ENCODE peak calls at places on chromosomes 4 and X, in four cellular contexts. R is SK-N-DZ, Y is psoas muscle, O is Daoy. Q is an unnamed sample.

GRCh38 chr4:65033899-65034298 is 624.6 kb upstream of the TECRL start:
- DNase-seq in Y (no peak), O (no peak), R (no peak), Q (peak)

GRCh38 chr4:159077702-159078495 is 25.0 kb upstream of the RAPGEF2 start:
- DNase-seq in O (no peak), R (no peak), Y (no peak), Q (no peak)

GRCh38 chr4:138242076-138242829 is at the start of gene SLC7A11:
- DNase-seq in R (peak), O (peak), Y (no peak), Q (peak)

GRCh38 chr4:20028694-20029093 is 223.0 kb upstream of the SLIT2 start:
- DNase-seq in Y (no peak), O (peak), R (no peak), Q (no peak)

GRCh38 chrX:47802589-47802988 is 34.1 kb upstream of the ZNF81 start:
- DNase-seq in Y (no peak), O (peak), R (no peak), Q (no peak)

GRCh38 chrX:154476821-154477220 is 2.3 kb downstream of the LAGE3 start:
- DNase-seq in Y (peak), R (no peak), O (no peak), Q (no peak)

GRCh38 chrX:114047558-114047957 is 536.3 kb upstream of the HTR2C start:
- DNase-seq in R (no peak), O (no peak), Y (no peak), Q (no peak)

GRCh38 chrX:1933964-1934363 is 319.1 kb downstream of the ASMT start:
- DNase-seq in R (peak), O (no peak), Y (no peak), Q (no peak)

GRCh38 chr4:123298798-123299197 is 97.8 kb upstream of the SPRY1 start:
- DNase-seq in R (no peak), Y (no peak), O (no peak), Q (no peak)

GRCh38 chrX:43581167-43581566 is 74.9 kb upstream of the MAOA start:
- DNase-seq in O (no peak), R (no peak), Y (no peak), Q (no peak)

GRCh38 chr4:186587416-186588018 is 32.1 kb upstream of the MTNR1A start:
- DNase-seq in O (peak), R (peak), Y (peak), Q (no peak)

GRCh38 chrX:16869393-16870094 is 618 bp downstream of the RBBP7 start:
- DNase-seq in R (peak), Y (no peak), O (peak), Q (peak)

GRCh38 chrX:46959985-46960700 is 47.9 kb downstream of the JADE3 start:
- DNase-seq in Y (no peak), O (no peak), R (no peak), Q (no peak)

GRCh38 chr4:105808459-105809041 is 86.7 kb upstream of the NPNT start:
- DNase-seq in Y (no peak), O (peak), R (no peak), Q (no peak)

GRCh38 chrX:72023071-72023470 is 108.6 kb downstream of the RTL5 start:
- DNase-seq in R (no peak), O (no peak), Y (no peak), Q (no peak)

GRCh38 chr4:158722917-158723793 is at the start of gene PPID:
- DNase-seq in Y (peak), O (peak), R (peak), Q (peak)

GRCh38 chr4:184370711-184371389 is 103.5 kb downstream of the IRF2 start:
- DNase-seq in R (no peak), O (peak), Y (no peak), Q (no peak)

GRCh38 chr4:121898150-121898549 is 27.9 kb upstream of the BBS7 start:
- DNase-seq in R (peak), Y (no peak), O (peak), Q (no peak)

GRCh38 chr4:169254546-169254983 is 16.2 kb downstream of the SH3RF1 start:
- DNase-seq in O (peak), Y (no peak), R (no peak), Q (no peak)

GRCh38 chrX:40299028-40299479 is 201.3 kb upstream of the BCOR start:
- DNase-seq in R (peak), Y (no peak), O (no peak), Q (no peak)

GRCh38 chr4:118799235-118799932 is 36.5 kb downstream of the SEC24D start:
- DNase-seq in O (no peak), Y (no peak), R (no peak), Q (no peak)

GRCh38 chrX:50853399-50853798 is 39.4 kb upstream of the SHROOM4 start:
- DNase-seq in Y (no peak), O (no peak), R (no peak), Q (no peak)

GRCh38 chrX:78124304-78124703 is 15.1 kb downstream of the TAF9B start:
- DNase-seq in O (no peak), R (no peak), Y (no peak), Q (no peak)

GRCh38 chr4:161522031-161522430 is 641.8 kb downstream of the FSTL5 start:
- DNase-seq in R (no peak), O (no peak), Y (no peak), Q (no peak)

GRCh38 chr4:189084671-189085070 is 856.0 kb upstream of the FRG1 start:
- DNase-seq in Y (no peak), R (no peak), O (no peak), Q (no peak)

GRCh38 chrX:148380614-148381561 is 119.5 kb upstream of the AFF2 start:
- DNase-seq in Y (no peak), O (peak), R (no peak), Q (no peak)

GRCh38 chrX:115266300-115266699 is 23.2 kb upstream of the LUZP4 start:
- DNase-seq in O (no peak), Y (no peak), R (peak), Q (no peak)

GRCh38 chr4:7865533-7865932 is 74.1 kb downstream of the AFAP1 start:
- DNase-seq in R (no peak), Y (no peak), O (no peak), Q (no peak)

GRCh38 chrX:78333521-78333920 is 6.1 kb upstream of the CYSLTR1 start:
- DNase-seq in O (no peak), Y (no peak), R (no peak), Q (peak)

GRCh38 chrX:54066841-54067240 is 22.6 kb upstream of the PHF8 start:
- DNase-seq in Y (no peak), O (no peak), R (no peak), Q (no peak)

GRCh38 chr4:182680196-182680771 is 236.9 kb downstream of the DCTD start:
- DNase-seq in Y (peak), R (no peak), O (no peak), Q (no peak)

GRCh38 chr4:116899536-116899935 is 185.8 kb downstream of the TRAM1L1 start:
- DNase-seq in O (no peak), Y (no peak), R (peak), Q (no peak)

GRCh38 chr4:96729641-96730040 is 889.7 kb downstream of the PDHA2 start:
- DNase-seq in Y (no peak), R (no peak), O (no peak), Q (no peak)

GRCh38 chr4:173121044-173121685 is 47.4 kb upstream of the GALNT7 start:
- DNase-seq in R (no peak), Y (no peak), O (peak), Q (no peak)

GRCh38 chrX:20056704-20057103 is 60.0 kb downstream of the MAP7D2 start:
- DNase-seq in R (no peak), O (peak), Y (no peak), Q (no peak)

GRCh38 chr4:100095729-100096595 is 94.3 kb downstream of the DDIT4L start:
- DNase-seq in O (peak), R (peak), Y (peak), Q (peak)

Q was measured in NCI-H2081 treated with DMSO at 0.1 percent for 48 hours.